ENCODE peak calls at places on chromosomes 4 and X, in five cellular contexts. W is tibial nerve, L is tibial artery, J is vagina, I is testis. R is an unnamed sample.

GRCh38 chr4:15238720-15239119 is 189.1 kb upstream of the C1QTNF7 start:
- DNase-seq in W (no peak), L (no peak), J (no peak), I (peak; percentile 31), R (no peak)

GRCh38 chrX:101617211-101618191 is at the start of gene ARMCX6:
- DNase-seq in W (peak; percentile 70), L (peak; percentile 83), J (no peak), I (peak; percentile 88), R (peak; percentile 92)

GRCh38 chr4:97496298-97496873 is 646.9 kb downstream of the STPG2 start:
- DNase-seq in W (no peak), L (no peak), J (no peak), I (no peak), R (no peak)

GRCh38 chr4:146567396-146567795 is 45.7 kb upstream of the SLC10A7 start:
- DNase-seq in W (no peak), L (no peak), J (no peak), I (no peak), R (no peak)

GRCh38 chr4:4524364-4524763 is 17.5 kb downstream of the STX18 start:
- DNase-seq in W (no peak), L (no peak), J (no peak), I (no peak), R (no peak)

GRCh38 chr4:1747603-1747967 is 26.3 kb downstream of the TACC3 start:
- DNase-seq in W (no peak), L (no peak), J (no peak), I (no peak), R (no peak)

GRCh38 chr4:153159016-153159415 is 45.2 kb upstream of the TRIM2 start:
- DNase-seq in W (no peak), L (no peak), J (no peak), I (no peak), R (no peak)

GRCh38 chr4:2697995-2698414 is 58.1 kb downstream of the TNIP2 start:
- DNase-seq in W (no peak), L (no peak), J (no peak), I (no peak), R (no peak)

GRCh38 chr4:124946696-124947095 is 234.2 kb upstream of the ANKRD50 start:
- DNase-seq in W (no peak), L (no peak), J (no peak), I (no peak), R (no peak)

GRCh38 chr4:38313999-38314561 is 349.9 kb upstream of the KLF3 start:
- DNase-seq in W (no peak), L (no peak), J (no peak), I (no peak), R (no peak)

GRCh38 chr4:53586121-53586816 is 5.0 kb downstream of the LNX1 start:
- DNase-seq in W (no peak), L (no peak), J (no peak), I (no peak), R (no peak)

GRCh38 chrX:46569621-46570020 is 3.9 kb upstream of the CHST7 start:
- DNase-seq in W (no peak), L (no peak), J (no peak), I (no peak), R (no peak)

GRCh38 chr4:141425124-141425523 is 204.4 kb downstream of the ZNF330 start:
- DNase-seq in W (no peak), L (no peak), J (no peak), I (no peak), R (no peak)

GRCh38 chr4:107688421-107688820 is 31.6 kb downstream of the PAPSS1 start:
- DNase-seq in W (no peak), L (no peak), J (no peak), I (no peak), R (no peak)
- H3K36me3 ChIP-seq in W (no peaks in the 10 kb centered on the region), L (peaks cover 28% of the 10 kb centered on the region), J (peaks cover 12% of the 10 kb centered on the region), I (no peaks in the 10 kb centered on the region), R (peaks cover 6% of the 10 kb centered on the region)

GRCh38 chr4:149605601-149606378 is 209.9 kb downstream of the IQCM start:
- DNase-seq in W (no peak), L (no peak), J (no peak), I (no peak), R (no peak)

GRCh38 chr4:149604827-149605226 is 210.8 kb downstream of the IQCM start:
- DNase-seq in W (no peak), L (no peak), J (no peak), I (no peak), R (no peak)
- H3K9me3 ChIP-seq in W (no peaks in the 10 kb centered on the region), L (peaks cover 3% of the 10 kb centered on the region), J (no peaks in the 10 kb centered on the region), I (no peaks in the 10 kb centered on the region), R (no peaks in the 10 kb centered on the region)

DNA sequence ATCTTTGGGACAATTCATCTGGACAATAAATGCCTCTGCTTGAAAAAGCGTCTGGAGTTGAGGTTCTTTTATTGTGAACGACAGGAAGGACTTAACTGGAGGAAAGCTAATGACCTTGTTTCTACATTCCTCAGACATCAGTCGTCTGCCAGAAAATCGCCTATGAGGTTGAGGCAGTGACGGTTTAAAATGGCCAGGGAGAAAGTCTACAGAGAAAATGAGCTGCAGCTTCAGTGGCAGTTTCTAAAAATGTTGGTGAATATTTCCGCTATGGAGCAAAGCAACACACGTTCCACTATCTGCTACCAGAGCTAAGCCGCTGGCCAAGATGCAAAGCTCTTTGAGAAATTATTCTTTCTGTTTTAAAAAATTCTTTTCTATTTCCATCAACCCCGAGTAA is 116.9 kb upstream of the GALNT7 start:
- DNase-seq in W (no peak), L (no peak), J (no peak), I (no peak), R (no peak)
- H3K27ac ChIP-seq in W (no peak overlapping the region), L (no peak overlapping the region), J (no peak overlapping the region), I (peak overlapping the region; percentile 62), R (peak overlapping the region; percentile 2)

DNA sequence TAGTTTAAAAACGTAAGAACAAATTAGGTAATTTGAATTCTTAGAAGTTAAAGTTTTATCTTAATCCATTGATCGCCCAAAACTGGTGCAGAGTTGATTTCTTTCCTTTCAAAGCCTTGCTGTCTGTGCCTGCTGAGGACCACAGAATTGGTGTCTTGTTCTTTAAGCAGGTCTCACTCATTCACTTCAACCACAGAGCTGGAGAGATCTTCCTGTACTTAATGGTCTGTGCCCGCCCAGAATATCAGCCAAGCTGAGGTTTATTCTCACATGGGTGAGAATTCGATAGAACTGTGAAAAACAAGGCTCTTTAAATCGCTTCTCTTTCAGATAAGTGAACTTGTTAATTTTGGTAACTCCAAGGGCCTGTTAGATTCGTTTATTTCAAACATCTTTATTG is 31.6 kb downstream of the DCUN1D4 start:
- DNase-seq in W (no peak), L (no peak), J (no peak), I (no peak), R (no peak)
- H3K36me3 ChIP-seq in W (peaks cover 7% of the 10 kb centered on the region), L (peaks cover 77% of the 10 kb centered on the region), J (peaks cover 52% of the 10 kb centered on the region), I (no peaks in the 10 kb centered on the region), R (peaks cover 4% of the 10 kb centered on the region)

GRCh38 chr4:77761595-77761994 is 57.6 kb downstream of the CNOT6L start:
- DNase-seq in W (no peak), L (no peak), J (no peak), I (no peak), R (no peak)
- H3K9me3 ChIP-seq in W (no peaks in the 10 kb centered on the region), L (no peaks in the 10 kb centered on the region), J (peaks cover 10% of the 10 kb centered on the region), I (no peaks in the 10 kb centered on the region), R (no peaks in the 10 kb centered on the region)